ENCODE peak calls at places on chromosomes 16 and 17, in four cellular contexts. O is skeletal muscle cell, S is NCI-H524, A is C1 segment of cervical spinal cord. G is an unnamed sample.

GRCh38 chr17:80891096-80892018 is 100.3 kb upstream of the CHMP6 start:
- DNase-seq in O (peak), S (no peak), A (no peak), G (no peak)

GRCh38 chr17:55672585-55673501 is 49.8 kb downstream of the TMEM100 start:
- DNase-seq in O (no peak), S (no peak), A (no peak), G (no peak)

GRCh38 chr16:67767953-67768352 is 38.4 kb downstream of the RANBP10 start:
- DNase-seq in O (peak), S (no peak), A (no peak), G (no peak)

GRCh38 chr16:79173101-79173500 is 427.4 kb downstream of the MAF start:
- DNase-seq in O (no peak), S (no peak), A (no peak), G (no peak)

GRCh38 chr17:14321980-14322776 is 21.3 kb downstream of the HS3ST3B1 start:
- DNase-seq in O (no peak), S (no peak), A (no peak), G (no peak)

GRCh38 chr16:404971-405486 is 3.3 kb downstream of the DECR2 start:
- DNase-seq in O (no peak), S (no peak), A (no peak), G (no peak)

GRCh38 chr17:59425085-59425901 is 93.8 kb downstream of the YPEL2 start:
- DNase-seq in O (peak), S (no peak), A (no peak), G (no peak)

GRCh38 chr16:3095869-3096268 is 3.2 kb downstream of the ZSCAN10 start:
- DNase-seq in O (no peak), S (no peak), A (no peak), G (no peak)

GRCh38 chr17:83026311-83026811 is 53.0 kb upstream of the METRNL start:
- DNase-seq in O (no peak), S (no peak), A (no peak), G (no peak)

GRCh38 chr16:54140057-54140787 is 146.4 kb downstream of the IRX3 start:
- DNase-seq in O (no peak), S (no peak), A (no peak), G (no peak)

GRCh38 chr17:6853764-6854442 is 22.4 kb upstream of the TEKT1 start:
- DNase-seq in O (no peak), S (no peak), A (no peak), G (peak)

GRCh38 chr16:47413041-47413440 is 47.8 kb downstream of the ITFG1 start:
- DNase-seq in O (no peak), S (no peak), A (no peak), G (no peak)

GRCh38 chr17:7886227-7887037 is 2.2 kb upstream of the CHD3 start:
- DNase-seq in O (no peak), S (no peak), A (no peak), G (no peak)

GRCh38 chr16:546909-547770 is 13.1 kb upstream of the PRR35 start:
- DNase-seq in O (no peak), S (no peak), A (no peak), G (peak)

GRCh38 chr16:4624827-4625616 is 396 bp downstream of the MGRN1 start:
- DNase-seq in O (peak), S (no peak), A (peak), G (no peak)

GRCh38 chr16:86965840-86966239 is 351.4 kb downstream of the C16orf95 start:
- DNase-seq in O (no peak), S (no peak), A (no peak), G (no peak)

GRCh38 chr17:17682293-17682736 is 1.1 kb downstream of the RAI1 start:
- DNase-seq in O (no peak), S (no peak), A (peak), G (no peak)

GRCh38 chr16:72001180-72001890 is 1.1 kb upstream of the PKD1L3 start:
- DNase-seq in O (no peak), S (no peak), A (no peak), G (no peak)

GRCh38 chr16:17470002-17470870 is 524 bp downstream of the XYLT1 start:
- DNase-seq in O (no peak), S (no peak), A (no peak), G (no peak)

GRCh38 chr16:30395155-30395991 is at the start of gene ZNF48:
- DNase-seq in O (peak), S (peak), A (peak), G (peak)

GRCh38 chr17:53058031-53058430 is 764.7 kb upstream of the KIF2B start:
- DNase-seq in O (no peak), S (no peak), A (no peak), G (no peak)

GRCh38 chr17:57480438-57481196 is 224.3 kb downstream of the MSI2 start:
- DNase-seq in O (no peak), S (no peak), A (no peak), G (no peak)

GRCh38 chr16:9061358-9061813 is 30.1 kb upstream of the HAPSTR1 start:
- DNase-seq in O (no peak), S (no peak), A (no peak), G (no peak)

GRCh38 chr16:15775209-15775608 is 81.6 kb downstream of the MYH11 start:
- DNase-seq in O (no peak), S (no peak), A (no peak), G (no peak)

GRCh38 chr17:45338996-45339535 is 22.2 kb upstream of the MAP3K14 start:
- DNase-seq in O (no peak), S (no peak), A (no peak), G (no peak)

GRCh38 chr17:72943826-72944689 is 148.4 kb downstream of the SLC39A11 start:
- DNase-seq in O (no peak), S (peak), A (no peak), G (no peak)

GRCh38 chr17:75774988-75775668 is 9.5 kb upstream of the UNK start:
- DNase-seq in O (no peak), S (no peak), A (no peak), G (no peak)

GRCh38 chr17:81832608-81833159 is 407 bp downstream of the MCRIP1 start:
- DNase-seq in O (no peak), S (no peak), A (no peak), G (no peak)

GRCh38 chr17:4229627-4230026 is 34.2 kb downstream of the ANKFY1 start:
- DNase-seq in O (no peak), S (no peak), A (no peak), G (no peak)

G was measured in NCI-H1930.